ENCODE peak calls at places on chromosome 7, in six cellular contexts. U is H1, N is cardiac muscle cell, O is cardiac fibroblast, X is RWPE2, T is upper lobe of right lung. L is an unnamed sample.

GRCh38 chr7:134552105-134552504 is 3.2 kb downstream of the AKR1B15 start:
- DNase-seq in U (no peak), N (no peak), O (peak), X (no peak), T (no peak), L (no peak)

GRCh38 chr7:140322759-140323158 is 75.6 kb downstream of the SLC37A3 start:
- DNase-seq in U (no peak), N (no peak), O (no peak), X (no peak), T (no peak), L (no peak)

GRCh38 chr7:101225650-101226049 is 7.7 kb downstream of the ZNHIT1 start:
- DNase-seq in U (no peak), N (no peak), O (no peak), X (no peak), T (no peak), L (no peak)

GRCh38 chr7:2542011-2542923 is 13.1 kb downstream of the BRAT1 start:
- DNase-seq in U (no peak), N (no peak), O (no peak), X (no peak), T (peak), L (no peak)

GRCh38 chr7:39672176-39672575 is 48.8 kb downstream of the RALA start:
- DNase-seq in U (no peak), N (peak), O (peak), X (no peak), T (no peak), L (no peak)

GRCh38 chr7:134685250-134685649 is 38.6 kb downstream of the BPGM start:
- DNase-seq in U (no peak), N (no peak), O (peak), X (no peak), T (no peak), L (no peak)

GRCh38 chr7:27764109-27764508 is 24.1 kb downstream of the TAX1BP1 start:
- DNase-seq in U (no peak), N (peak), O (peak), X (no peak), T (no peak), L (no peak)

GRCh38 chr7:15609287-15609686 is 47.5 kb upstream of the AGMO start:
- DNase-seq in U (no peak), N (no peak), O (no peak), X (no peak), T (no peak), L (no peak)

GRCh38 chr7:108001759-108002725 is 919 bp downstream of the LAMB1 start:
- DNase-seq in U (no peak), N (no peak), O (peak), X (no peak), T (no peak), L (no peak)

GRCh38 chr7:111029574-111030357 is 61.2 kb upstream of the LRRN3 start:
- DNase-seq in U (no peak), N (peak), O (peak), X (no peak), T (no peak), L (no peak)

GRCh38 chr7:100482728-100483100 is 1.0 kb upstream of the NYAP1 start:
- DNase-seq in U (no peak), N (no peak), O (no peak), X (no peak), T (no peak), L (no peak)

GRCh38 chr7:149872419-149873073 is 1.2 kb upstream of the ATP6V0E2 start:
- DNase-seq in U (no peak), N (peak), O (peak), X (peak), T (peak), L (peak)

GRCh38 chr7:16753932-16754571 is 497 bp downstream of the TSPAN13 start:
- DNase-seq in U (no peak), N (peak), O (peak), X (peak), T (peak), L (no peak)

GRCh38 chr7:2843711-2844152 is 376 bp downstream of the GNA12 start:
- DNase-seq in U (no peak), N (peak), O (no peak), X (no peak), T (peak), L (no peak)

GRCh38 chr7:6430271-6430940 is 17.3 kb downstream of the DAGLB start:
- DNase-seq in U (no peak), N (peak), O (peak), X (no peak), T (no peak), L (no peak)

GRCh38 chr7:152865011-152865410 is 105.5 kb downstream of the ACTR3B start:
- DNase-seq in U (no peak), N (no peak), O (no peak), X (no peak), T (no peak), L (no peak)

GRCh38 chr7:39525926-39526325 is 40.3 kb upstream of the YAE1 start:
- DNase-seq in U (no peak), N (peak), O (peak), X (no peak), T (no peak), L (no peak)

GRCh38 chr7:138483516-138483915 is 23.5 kb downstream of the TRIM24 start:
- DNase-seq in U (no peak), N (no peak), O (no peak), X (no peak), T (no peak), L (peak)

GRCh38 chr7:15556706-15557105 is 5.1 kb downstream of the AGMO start:
- DNase-seq in U (no peak), N (no peak), O (peak), X (no peak), T (no peak), L (no peak)

GRCh38 chr7:34198089-34198686 is 292.8 kb downstream of the BMPER start:
- DNase-seq in U (no peak), N (no peak), O (peak), X (no peak), T (no peak), L (peak)

GRCh38 chr7:96993453-96993865 is 11.9 kb upstream of the DLX6 start:
- DNase-seq in U (no peak), N (no peak), O (no peak), X (no peak), T (no peak), L (no peak)

GRCh38 chr7:126979722-126980121 is 273.0 kb downstream of the GRM8 start:
- DNase-seq in U (no peak), N (no peak), O (no peak), X (no peak), T (no peak), L (no peak)

GRCh38 chr7:71630521-71630920 is 498.6 kb downstream of the GALNT17 start:
- DNase-seq in U (no peak), N (no peak), O (no peak), X (no peak), T (no peak), L (no peak)

GRCh38 chr7:80719261-80719660 is 80.8 kb downstream of the CD36 start:
- DNase-seq in U (no peak), N (no peak), O (peak), X (no peak), T (no peak), L (no peak)

GRCh38 chr7:50265968-50266694 is 38.4 kb upstream of the IKZF1 start:
- DNase-seq in U (no peak), N (no peak), O (no peak), X (no peak), T (no peak), L (no peak)

GRCh38 chr7:7672545-7673239 is 32.1 kb downstream of the UMAD1 start:
- DNase-seq in U (no peak), N (no peak), O (no peak), X (no peak), T (no peak), L (no peak)

GRCh38 chr7:114819629-114820362 is 102.1 kb upstream of the MDFIC start:
- DNase-seq in U (no peak), N (peak), O (peak), X (peak), T (no peak), L (no peak)

GRCh38 chr7:29843106-29843505 is 36.8 kb downstream of the WIPF3 start:
- DNase-seq in U (no peak), N (no peak), O (no peak), X (no peak), T (no peak), L (no peak)

GRCh38 chr7:76283254-76284159 is 19.0 kb upstream of the HSPB1 start:
- DNase-seq in U (no peak), N (no peak), O (no peak), X (no peak), T (no peak), L (no peak)

GRCh38 chr7:18541871-18542212 is 46.3 kb downstream of the HDAC9 start:
- DNase-seq in U (no peak), N (no peak), O (no peak), X (no peak), T (no peak), L (no peak)

GRCh38 chr7:47647213-47647985 is 65.5 kb upstream of the TNS3 start:
- DNase-seq in U (no peak), N (no peak), O (no peak), X (no peak), T (no peak), L (no peak)

GRCh38 chr7:150375662-150376521 is 3.2 kb upstream of the ZNF775 start:
- DNase-seq in U (no peak), N (no peak), O (no peak), X (no peak), T (peak), L (no peak)

GRCh38 chr7:116164552-116164951 is 45.8 kb upstream of the TES start:
- DNase-seq in U (no peak), N (no peak), O (peak), X (no peak), T (no peak), L (no peak)

GRCh38 chr7:711967-712600 is 14.4 kb upstream of the DNAAF5 start:
- DNase-seq in U (no peak), N (no peak), O (no peak), X (no peak), T (no peak), L (no peak)

GRCh38 chr7:713488-714230 is 12.8 kb upstream of the DNAAF5 start:
- DNase-seq in U (no peak), N (no peak), O (no peak), X (no peak), T (no peak), L (no peak)

GRCh38 chr7:712601-713457 is 13.7 kb upstream of the DNAAF5 start:
- DNase-seq in U (no peak), N (no peak), O (no peak), X (no peak), T (no peak), L (no peak)

GRCh38 chr7:710161-710560 is 16.3 kb upstream of the DNAAF5 start:
- DNase-seq in U (no peak), N (no peak), O (no peak), X (no peak), T (no peak), L (no peak)

DNA sequence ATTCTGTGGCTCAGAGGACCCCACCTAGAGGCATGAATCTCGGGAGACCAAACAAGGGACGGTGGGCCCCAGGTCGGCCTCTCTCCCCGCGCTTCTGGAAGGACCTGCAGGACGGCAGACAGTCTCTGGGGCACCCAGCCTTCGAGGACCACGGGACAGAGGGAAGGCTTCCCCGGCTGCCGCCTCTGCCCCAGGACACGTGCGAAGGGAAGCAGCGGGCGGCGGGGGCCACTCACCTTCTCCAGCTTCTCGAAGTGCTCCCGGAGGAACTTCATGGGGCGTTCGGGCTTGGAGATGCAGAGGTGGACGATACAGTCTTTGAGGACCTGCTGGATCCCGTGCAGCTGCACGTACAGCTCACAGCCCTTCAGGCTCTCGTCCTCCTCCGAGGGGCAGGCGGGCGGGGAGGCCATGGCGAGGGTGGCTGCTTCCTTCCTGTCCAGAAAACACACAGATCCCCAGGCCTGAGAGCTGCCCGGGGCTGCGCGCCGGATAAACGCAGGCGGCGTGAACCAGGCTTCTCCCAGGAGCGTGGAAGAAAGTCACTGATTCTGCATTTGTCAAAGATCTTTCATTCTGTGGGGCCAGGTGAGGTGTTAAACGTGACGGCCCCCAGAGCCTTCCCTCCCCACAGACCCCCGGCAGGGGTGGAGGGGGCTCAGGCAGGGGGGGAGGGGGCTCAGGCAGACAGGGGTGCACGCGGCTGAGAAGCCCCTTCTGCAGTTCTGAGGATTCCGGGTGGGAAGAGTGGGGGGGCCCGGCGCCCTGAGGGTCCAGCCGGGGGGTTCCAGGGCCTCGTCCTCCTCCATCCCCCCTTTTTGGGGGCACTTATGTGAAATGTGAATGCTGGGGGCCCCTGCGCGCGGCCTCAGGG is 15.2 kb upstream of the DNAAF5 start:
- DNase-seq in U (no peak), N (no peak), O (no peak), X (no peak), T (no peak), L (no peak)
- H3K4me3 ChIP-seq in U (no peak), N (peak), O (peak), X (no peak), T (peak), L (no peak)

GRCh38 chr7:91196058-91196457 is 68.2 kb upstream of the FZD1 start:
- DNase-seq in U (no peak), N (no peak), O (no peak), X (no peak), T (no peak), L (peak)

GRCh38 chr7:91198371-91198770 is 65.9 kb upstream of the FZD1 start:
- DNase-seq in U (no peak), N (no peak), O (peak), X (no peak), T (no peak), L (no peak)

DNA sequence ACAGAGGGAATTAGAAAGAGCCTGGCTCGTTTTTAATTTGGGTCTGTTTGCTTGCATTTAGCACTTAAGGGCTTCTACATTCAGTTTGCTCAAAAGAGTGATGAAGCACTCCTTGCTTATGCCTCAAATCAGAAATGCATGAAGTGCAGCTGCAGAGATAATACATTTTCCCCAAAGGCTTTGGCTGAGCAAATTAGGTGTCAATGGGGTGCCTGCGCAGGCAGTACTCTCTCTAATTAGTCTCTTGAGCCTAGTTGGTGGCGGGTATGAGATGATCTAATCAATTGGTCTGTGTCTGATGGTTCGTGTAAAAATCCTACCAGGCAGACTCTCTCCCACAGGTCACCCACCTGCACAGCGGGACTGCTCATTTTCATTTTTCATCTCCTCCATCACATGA is 62.5 kb upstream of the FZD1 start:
- DNase-seq in U (no peak), N (no peak), O (no peak), X (no peak), T (no peak), L (no peak)
- TF ChIP-seq CTCF in U (no peak), N (no peak), O (no peak), X (no peak), T (no peak), L (no peak)

GRCh38 chr7:142799483-142799882 is 28.7 kb downstream of the PRSS2 start:
- DNase-seq in U (no peak), N (no peak), O (no peak), X (no peak), T (no peak), L (no peak)
- H3K4me3 ChIP-seq in U (no peak), N (no peak), O (no peak), X (no peak), T (peak), L (no peak)

GRCh38 chr7:23072043-23072442 is 33.5 kb upstream of the KLHL7 start:
- DNase-seq in U (no peak), N (peak), O (peak), X (no peak), T (no peak), L (no peak)
- TF ChIP-seq CTCF in U (no peak), N (peak), O (peak), X (peak), T (peak), L (peak)